ENCODE peak calls at places on chromosomes 1 and 21, in six cellular contexts. N is hepatocyte, P is GM12892, X is H9, F is fibroblast of the aortic adventitia, Z is NCI-H2081 treated with DMSO at 0.1 percent for 48 hours. B is an unnamed sample.

GRCh38 chr1:162069334-162070093 is at the start of gene NOS1AP:
- DNase-seq in P (peak), F (no peak), Z (peak), N (peak), X (peak), B (peak)

GRCh38 chr1:201461783-201462441 is 7.1 kb downstream of the PHLDA3 start:
- DNase-seq in F (peak), N (peak), Z (no peak), X (no peak), P (no peak), B (no peak)

GRCh38 chr1:184970691-184971161 is 3.6 kb downstream of the NIBAN1 start:
- DNase-seq in Z (no peak), F (no peak), N (no peak), X (no peak), P (no peak), B (no peak)

GRCh38 chr1:50604580-50604979 is 181.3 kb upstream of the DMRTA2 start:
- DNase-seq in X (no peak), F (no peak), N (no peak), P (no peak), Z (no peak), B (peak)

GRCh38 chr1:181142096-181143043 is 53.9 kb downstream of the IER5 start:
- DNase-seq in Z (peak), P (no peak), X (peak), N (peak), F (peak), B (peak)

GRCh38 chr1:21490774-21491482 is 18.3 kb upstream of the ALPL start:
- DNase-seq in F (peak), Z (no peak), P (no peak), N (peak), X (peak), B (peak)

GRCh38 chr1:231442735-231443134 is 20.6 kb upstream of the EGLN1 start:
- DNase-seq in N (no peak), X (no peak), P (no peak), Z (no peak), F (peak), B (no peak)

GRCh38 chr1:64948905-64949833 is 17.2 kb downstream of the JAK1 start:
- DNase-seq in P (no peak), X (no peak), Z (no peak), F (peak), N (peak), B (peak)

GRCh38 chr1:110436635-110437034 is 14.3 kb upstream of the PROK1 start:
- DNase-seq in P (no peak), X (peak), Z (no peak), N (peak), F (peak), B (peak)

GRCh38 chr1:78176448-78176847 is 130.7 kb downstream of the GIPC2 start:
- DNase-seq in P (no peak), Z (peak), X (no peak), N (peak), F (peak), B (no peak)

GRCh38 chr1:12544357-12544756 is 73.7 kb downstream of the DHRS3 start:
- DNase-seq in Z (no peak), P (no peak), N (no peak), X (no peak), F (no peak), B (no peak)

GRCh38 chr1:155223017-155223416 is 14.5 kb downstream of the MTX1 start:
- DNase-seq in N (no peak), X (no peak), P (no peak), Z (no peak), F (no peak), B (no peak)

GRCh38 chr1:171595324-171595723 is 26.7 kb upstream of the MYOCOS start:
- DNase-seq in P (no peak), Z (no peak), F (peak), N (no peak), X (no peak), B (no peak)

GRCh38 chr1:220594356-220594755 is 66.4 kb downstream of the MARK1 start:
- DNase-seq in N (no peak), P (no peak), X (no peak), Z (no peak), F (peak), B (no peak)

GRCh38 chr1:26552720-26553119 is 23.2 kb downstream of the RPS6KA1 start:
- DNase-seq in P (no peak), N (no peak), F (no peak), Z (no peak), X (no peak), B (no peak)

GRCh38 chr1:174044418-174045222 is 22.5 kb upstream of the RC3H1 start:
- DNase-seq in N (no peak), P (no peak), X (no peak), Z (no peak), F (no peak), B (no peak)

GRCh38 chr1:220786337-220787068 is at the start of gene MTARC1:
- DNase-seq in X (peak), Z (peak), P (peak), F (peak), N (peak), B (peak)

GRCh38 chr1:97270508-97271307 is 549.1 kb downstream of the PTBP2 start:
- DNase-seq in P (no peak), N (peak), F (peak), X (no peak), Z (no peak), B (no peak)

GRCh38 chr1:56414728-56415224 is 164.6 kb downstream of the PLPP3 start:
- DNase-seq in Z (peak), F (no peak), P (no peak), X (no peak), N (peak), B (no peak)

GRCh38 chr1:38138498-38139233 is 92.1 kb upstream of the POU3F1 start:
- DNase-seq in Z (no peak), P (no peak), N (peak), X (no peak), F (peak), B (no peak)

GRCh38 chr1:222642468-222642867 is 24.6 kb downstream of the MIA3 start:
- DNase-seq in P (no peak), X (no peak), N (no peak), F (no peak), Z (no peak), B (no peak)

GRCh38 chr1:30829889-30830288 is 72.3 kb upstream of the LAPTM5 start:
- DNase-seq in P (no peak), X (no peak), Z (no peak), N (no peak), F (no peak), B (no peak)

GRCh38 chr1:12629521-12629956 is 11.5 kb upstream of the DHRS3 start:
- DNase-seq in N (no peak), F (no peak), P (no peak), X (peak), Z (no peak), B (peak)

GRCh38 chr1:62716397-62716796 is 28.2 kb upstream of the DOCK7 start:
- DNase-seq in X (no peak), Z (no peak), N (no peak), P (no peak), F (no peak), B (no peak)

GRCh38 chr1:67717876-67718275 is 32.9 kb downstream of the GADD45A start:
- DNase-seq in Z (no peak), P (no peak), X (no peak), N (no peak), F (no peak), B (no peak)

GRCh38 chr1:1034438-1034759 is 14.5 kb downstream of the AGRN start:
- DNase-seq in N (no peak), F (no peak), Z (no peak), X (no peak), P (no peak), B (peak)

GRCh38 chr1:29687601-29688244 is 451.4 kb downstream of the PTPRU start:
- DNase-seq in X (no peak), N (no peak), F (peak), Z (no peak), P (no peak), B (no peak)

GRCh38 chr1:159881930-159882839 is 17.8 kb downstream of the CFAP45 start:
- DNase-seq in N (peak), P (no peak), F (peak), X (no peak), Z (peak), B (no peak)

GRCh38 chr21:33036430-33037162 is 10.9 kb downstream of the OLIG2 start:
- DNase-seq in N (no peak), Z (no peak), X (no peak), F (peak), P (no peak), B (no peak)

GRCh38 chr1:1671365-1672119 is 12.7 kb upstream of the CDK11B start:
- DNase-seq in X (no peak), N (no peak), P (no peak), F (no peak), Z (no peak), B (no peak)

GRCh38 chr1:106937104-106937503 is 119.4 kb upstream of the PRMT6 start:
- DNase-seq in F (peak), Z (no peak), N (no peak), X (no peak), P (no peak), B (no peak)

GRCh38 chr1:51341876-51342496 is 11.6 kb upstream of the TTC39A start:
- DNase-seq in Z (no peak), X (no peak), P (peak), F (no peak), N (no peak), B (no peak)

GRCh38 chr21:34592573-34592972 is 22.3 kb downstream of the RCAN1 start:
- DNase-seq in N (no peak), F (no peak), P (no peak), Z (no peak), X (no peak), B (no peak)

GRCh38 chr1:5810553-5811270 is 181.5 kb downstream of the NPHP4 start:
- DNase-seq in N (no peak), F (no peak), Z (no peak), X (no peak), P (no peak), B (no peak)